ENCODE peak calls at places on chromosome 6, in ten cellular contexts. G, O, S, E, N, J, F, Z, B and A are unnamed samples. For H3K27me3, the result is how much of the 10 kb centered on the place peaks cover.

GRCh38 chr6:110322151-110323003 is 35.8 kb downstream of the METTL24 start:
- DNase-seq in G (no peak), O (no peak), S (no peak), E (no peak), N (no peak), J (no peak), F (no peak), Z (no peak), B (no peak), A (no peak)

GRCh38 chr6:128350416-128351254 is 169.8 kb downstream of the PTPRK start:
- DNase-seq in G (no peak), O (no peak), S (no peak), E (no peak), N (no peak), J (no peak), F (peak), Z (no peak), B (no peak), A (no peak)

GRCh38 chr6:28330033-28330432 is 5.9 kb downstream of the ZSCAN31 start:
- DNase-seq in G (no peak), O (no peak), S (no peak), E (no peak), N (no peak), J (no peak), F (no peak), Z (no peak), B (no peak), A (no peak)

GRCh38 chr6:43093361-43094289 is 17.5 kb downstream of the PTK7 start:
- DNase-seq in G (no peak), O (peak), S (peak), E (no peak), N (no peak), J (no peak), F (no peak), Z (peak), B (peak), A (peak)

GRCh38 chr6:3336066-3336786 is 77.5 kb downstream of the PSMG4 start:
- DNase-seq in G (no peak), O (no peak), S (no peak), E (no peak), N (no peak), J (no peak), F (no peak), Z (no peak), B (no peak), A (no peak)

GRCh38 chr6:44305200-44305725 is 7.9 kb downstream of the AARS2 start:
- DNase-seq in G (no peak), O (no peak), S (no peak), E (no peak), N (no peak), J (no peak), F (no peak), Z (no peak), B (no peak), A (no peak)

GRCh38 chr6:100491947-100492670 is 27.4 kb upstream of the SIM1 start:
- DNase-seq in G (no peak), O (no peak), S (no peak), E (no peak), N (no peak), J (no peak), F (no peak), Z (no peak), B (no peak), A (no peak)

GRCh38 chr6:105835373-105835772 is 250.8 kb upstream of the PRDM1 start:
- DNase-seq in G (peak), O (no peak), S (no peak), E (no peak), N (peak), J (no peak), F (peak), Z (peak), B (no peak), A (no peak)

GRCh38 chr6:153084393-153084792 is 46.7 kb downstream of the RGS17 start:
- DNase-seq in G (no peak), O (no peak), S (no peak), E (no peak), N (no peak), J (no peak), F (no peak), Z (no peak), B (no peak), A (no peak)

GRCh38 chr6:25652007-25652515 is at the start of gene SCGN:
- DNase-seq in G (peak), O (peak), S (peak), E (no peak), N (no peak), J (peak), F (peak), Z (peak), B (peak), A (no peak)

GRCh38 chr6:126188271-126188909 is 151.5 kb upstream of the CENPW start:
- DNase-seq in G (no peak), O (no peak), S (no peak), E (no peak), N (no peak), J (no peak), F (no peak), Z (peak), B (no peak), A (peak)
- H3K4me3 ChIP-seq in G (no peak), O (no peak), S (no peak), E (no peak), N (no peak), J (no peak), F (no peak), Z (no peak), B (no peak), A (no peak)

DNA sequence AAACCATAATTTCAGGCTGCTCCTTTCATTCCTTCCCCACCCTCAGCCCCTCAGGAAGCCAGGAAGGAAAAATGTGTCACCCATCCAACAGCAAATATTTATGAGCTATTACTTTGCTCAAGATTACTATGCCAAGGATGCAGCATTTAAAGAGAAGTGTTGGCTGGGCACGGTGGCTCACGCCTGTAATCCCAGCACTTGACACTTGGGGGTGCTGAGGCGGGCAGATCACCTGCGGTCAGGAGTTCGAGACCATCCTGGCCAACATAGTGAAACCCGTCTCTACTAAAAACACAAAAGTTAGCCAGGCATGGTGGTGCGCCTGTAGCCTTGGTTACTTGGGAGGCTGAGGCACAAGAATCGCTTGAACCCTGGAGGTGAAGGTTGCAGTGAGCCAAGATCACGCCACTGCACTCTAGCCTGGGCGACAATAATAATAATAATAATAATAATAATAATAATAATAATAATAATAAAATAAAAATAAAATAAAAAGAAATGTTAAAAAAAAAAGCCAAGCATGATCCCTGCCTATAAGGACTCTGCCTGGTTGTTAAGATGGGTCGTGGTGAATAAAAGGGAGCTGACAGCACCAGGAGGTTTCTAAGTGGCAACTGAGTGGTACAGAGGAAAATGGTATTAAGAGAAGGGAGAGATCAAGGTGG is 20.5 kb upstream of the TIAM2 start:
- DNase-seq in G (no peak), O (no peak), S (no peak), E (no peak), N (no peak), J (no peak), F (no peak), Z (peak), B (no peak), A (no peak)
- TF ChIP-seq CTCF in G (no peak), O (no peak), S (no peak), E (no peak), N (peak), J (no peak), F (peak), Z (peak), B (no peak), A (no peak)

DNA sequence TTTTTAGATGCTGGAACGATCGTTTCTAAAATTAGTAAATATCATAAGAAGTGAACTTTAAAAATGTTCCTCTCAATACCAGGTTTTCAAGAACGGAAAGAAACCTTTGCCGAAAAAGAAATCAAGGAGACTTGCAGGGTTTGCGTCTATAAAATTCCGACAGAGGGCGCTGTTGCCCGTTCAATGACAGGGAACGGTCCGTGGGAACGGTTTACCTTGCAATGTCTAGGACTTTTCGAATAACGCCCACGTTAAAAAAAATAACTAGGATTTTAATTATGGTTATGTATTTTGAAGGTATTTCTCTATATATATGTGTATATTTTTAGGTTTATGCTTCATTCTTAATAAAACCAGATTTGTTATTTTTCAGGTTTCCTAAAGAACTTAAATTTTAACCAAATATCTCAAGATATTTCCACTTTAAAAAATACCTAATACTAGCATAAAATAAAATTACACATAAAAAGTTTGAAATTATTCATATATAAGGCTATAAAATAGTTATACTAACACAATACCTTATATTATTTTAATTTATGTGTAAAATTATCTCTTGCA is 2.5 kb upstream of the TFAP2B start:
- DNase-seq in G (peak), O (peak), S (peak), E (peak), N (peak), J (peak), F (peak), Z (peak), B (peak), A (no peak)
- H3K27me3 ChIP-seq in G (under half), O (under half), S (under half), E (under half), N (under half), J (under half), F (under half), Z (under half), B (half or more), A (under half)

DNA sequence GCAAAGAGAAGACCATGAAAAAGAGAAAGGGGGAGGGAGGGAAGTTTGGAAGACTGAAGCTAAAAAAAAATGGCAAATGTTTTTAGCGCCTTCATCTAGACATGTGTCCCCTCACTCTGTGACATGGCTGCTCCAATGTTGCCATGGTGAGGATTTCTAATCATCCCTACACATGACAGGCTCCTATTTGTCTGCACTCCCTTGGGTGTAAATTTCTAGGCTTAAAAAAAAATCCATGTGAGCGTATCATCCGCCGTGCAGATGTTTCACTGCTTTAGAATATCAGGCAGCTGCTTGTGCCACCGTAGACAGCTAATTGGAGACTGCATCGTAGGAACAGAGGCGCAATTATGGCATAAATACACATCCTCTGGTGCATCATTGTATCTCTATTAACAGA is 761.2 kb upstream of the MMS22L start:
- DNase-seq in G (no peak), O (no peak), S (no peak), E (no peak), N (no peak), J (no peak), F (no peak), Z (no peak), B (no peak), A (no peak)
- H3K4me3 ChIP-seq in G (no peak), O (no peak), S (no peak), E (no peak), N (no peak), J (no peak), F (no peak), Z (no peak), B (no peak), A (no peak)

GRCh38 chr6:165891320-165891719 is 228.3 kb upstream of the PDE10A start:
- DNase-seq in G (no peak), O (no peak), S (peak), E (no peak), N (no peak), J (no peak), F (no peak), Z (no peak), B (no peak), A (no peak)
- TF ChIP-seq CTCF in G (no peak), O (no peak), S (no peak), E (no peak), N (no peak), J (no peak), F (peak), Z (no peak), B (no peak), A (no peak)

GRCh38 chr6:126113261-126113660 is 126.9 kb downstream of the TRMT11 start:
- DNase-seq in G (no peak), O (no peak), S (no peak), E (no peak), N (no peak), J (no peak), F (no peak), Z (no peak), B (no peak), A (no peak)

GRCh38 chr6:126117251-126117650 is 130.9 kb downstream of the TRMT11 start:
- DNase-seq in G (no peak), O (no peak), S (no peak), E (no peak), N (no peak), J (no peak), F (no peak), Z (no peak), B (no peak), A (no peak)

GRCh38 chr6:126110494-126111270 is 124.3 kb downstream of the TRMT11 start:
- DNase-seq in G (no peak), O (no peak), S (no peak), E (no peak), N (no peak), J (no peak), F (no peak), Z (no peak), B (no peak), A (no peak)

GRCh38 chr6:126107475-126108121 is 121.3 kb downstream of the TRMT11 start:
- DNase-seq in G (no peak), O (no peak), S (no peak), E (no peak), N (no peak), J (no peak), F (no peak), Z (peak), B (no peak), A (no peak)

GRCh38 chr6:126112171-126112632 is 125.9 kb downstream of the TRMT11 start:
- DNase-seq in G (no peak), O (no peak), S (no peak), E (no peak), N (no peak), J (no peak), F (no peak), Z (no peak), B (no peak), A (no peak)
- H3K27me3 ChIP-seq in G (under half), O (under half), S (under half), E (under half), N (under half), J (under half), F (under half), Z (under half), B (under half), A (under half)

DNA sequence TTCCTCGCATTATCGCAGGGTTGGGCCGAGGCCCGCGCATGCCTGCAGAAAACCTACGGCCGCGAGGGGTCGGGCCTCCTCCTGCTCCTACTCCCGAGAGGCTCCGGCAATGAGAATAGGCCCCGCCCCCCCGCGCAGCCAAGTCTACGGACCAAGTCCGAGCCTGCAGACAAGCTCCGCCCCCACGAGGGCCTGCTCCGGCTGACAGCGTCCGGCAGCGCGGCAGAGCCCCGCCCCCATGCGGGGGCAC is 3.1 kb upstream of the GPSM3 start:
- DNase-seq in G (peak), O (peak), S (peak), E (peak), N (peak), J (peak), F (peak), Z (peak), B (peak), A (peak)
- H3K4me3 ChIP-seq in G (peak), O (peak), S (peak), E (peak), N (peak), J (no peak), F (no peak), Z (no peak), B (peak), A (peak)